ENCODE peak calls at places on chromosomes 16 and 17, in seven cellular contexts. One of them, this sample, is unnamed.

GRCh38 chr17:79849953-79850352 is 10.7 kb upstream of the CBX4 start:
- DNase-seq in spleen: no peak
- DNase-seq in breast epithelium: no peak
- DNase-seq in prostate gland: no peak
- DNase-seq in ovary: no peak
- DNase-seq in IMR-90: no peak
- DNase-seq in K562: no peak
- DNase-seq in this sample: no peak

GRCh38 chr17:323721-324139 is 28.9 kb downstream of the RPH3AL start:
- DNase-seq in ovary: no peak
- DNase-seq in IMR-90: no peak
- DNase-seq in K562: no peak
- DNase-seq in breast epithelium: no peak
- DNase-seq in prostate gland: no peak
- DNase-seq in spleen: peak; percentile 58
- DNase-seq in this sample: no peak

GRCh38 chr17:19242323-19242722 is 5.2 kb downstream of the EPN2 start:
- DNase-seq in prostate gland: no peak
- DNase-seq in ovary: no peak
- DNase-seq in IMR-90: no peak
- DNase-seq in spleen: no peak
- DNase-seq in breast epithelium: peak; percentile 24
- DNase-seq in K562: no peak
- DNase-seq in this sample: no peak

GRCh38 chr16:47073223-47074155 is 70.3 kb downstream of the NETO2 start:
- DNase-seq in breast epithelium: no peak
- DNase-seq in K562: no peak
- DNase-seq in spleen: peak; percentile 19
- DNase-seq in ovary: no peak
- DNase-seq in prostate gland: no peak
- DNase-seq in IMR-90: no peak
- DNase-seq in this sample: no peak

GRCh38 chr17:2172447-2172938 is 117.6 kb downstream of the HIC1 start:
- DNase-seq in IMR-90: peak; percentile 92
- DNase-seq in spleen: no peak
- DNase-seq in prostate gland: no peak
- DNase-seq in ovary: no peak
- DNase-seq in K562: no peak
- DNase-seq in breast epithelium: no peak
- DNase-seq in this sample: no peak

GRCh38 chr17:80676564-80676963 is 131.9 kb downstream of the RPTOR start:
- DNase-seq in IMR-90: no peak
- DNase-seq in prostate gland: no peak
- DNase-seq in spleen: no peak
- DNase-seq in ovary: no peak
- DNase-seq in K562: no peak
- DNase-seq in breast epithelium: no peak
- DNase-seq in this sample: no peak

GRCh38 chr17:74832421-74832820 is 27.3 kb downstream of the GRIN2C start:
- DNase-seq in IMR-90: no peak
- DNase-seq in ovary: no peak
- DNase-seq in breast epithelium: no peak
- DNase-seq in K562: no peak
- DNase-seq in prostate gland: no peak
- DNase-seq in spleen: peak; percentile 89
- DNase-seq in this sample: no peak

GRCh38 chr17:67435122-67435521 is 58.0 kb downstream of the PITPNC1 start:
- DNase-seq in spleen: no peak
- DNase-seq in ovary: no peak
- DNase-seq in K562: no peak
- DNase-seq in breast epithelium: no peak
- DNase-seq in IMR-90: no peak
- DNase-seq in prostate gland: no peak
- DNase-seq in this sample: no peak

GRCh38 chr16:85628651-85629050 is 15.5 kb downstream of the GSE1 start:
- DNase-seq in spleen: no peak
- DNase-seq in breast epithelium: no peak
- DNase-seq in K562: no peak
- DNase-seq in ovary: no peak
- DNase-seq in prostate gland: no peak
- DNase-seq in IMR-90: no peak
- DNase-seq in this sample: no peak

GRCh38 chr17:42315402-42316156 is 27.3 kb downstream of the STAT5A start:
- DNase-seq in breast epithelium: no peak
- DNase-seq in ovary: no peak
- DNase-seq in IMR-90: no peak
- DNase-seq in prostate gland: no peak
- DNase-seq in K562: peak; percentile 82
- DNase-seq in spleen: peak; percentile 83
- DNase-seq in this sample: no peak

GRCh38 chr17:71632328-71632727 is 488.5 kb upstream of the SOX9 start:
- DNase-seq in K562: no peak
- DNase-seq in IMR-90: peak; percentile 41
- DNase-seq in spleen: no peak
- DNase-seq in prostate gland: no peak
- DNase-seq in breast epithelium: no peak
- DNase-seq in ovary: no peak
- DNase-seq in this sample: no peak

GRCh38 chr17:82823004-82823403 is 16.8 kb downstream of the ZNF750 start:
- DNase-seq in breast epithelium: no peak
- DNase-seq in spleen: no peak
- DNase-seq in IMR-90: no peak
- DNase-seq in prostate gland: no peak
- DNase-seq in ovary: no peak
- DNase-seq in K562: peak; percentile 58
- DNase-seq in this sample: no peak

GRCh38 chr16:67115649-67116048 is 5.9 kb downstream of the PHAF1 start:
- DNase-seq in ovary: no peak
- DNase-seq in prostate gland: no peak
- DNase-seq in K562: no peak
- DNase-seq in IMR-90: peak; percentile 95
- DNase-seq in spleen: no peak
- DNase-seq in breast epithelium: no peak
- DNase-seq in this sample: no peak

GRCh38 chr17:11035681-11036080 is 197.8 kb upstream of the PIRT start:
- DNase-seq in ovary: no peak
- DNase-seq in breast epithelium: no peak
- DNase-seq in IMR-90: no peak
- DNase-seq in K562: no peak
- DNase-seq in spleen: no peak
- DNase-seq in prostate gland: no peak
- DNase-seq in this sample: no peak

GRCh38 chr17:7083592-7083991 is 3.5 kb upstream of the CLEC10A start:
- DNase-seq in IMR-90: peak; percentile 17
- DNase-seq in spleen: no peak
- DNase-seq in prostate gland: no peak
- DNase-seq in breast epithelium: no peak
- DNase-seq in ovary: no peak
- DNase-seq in K562: no peak
- DNase-seq in this sample: no peak

GRCh38 chr16:27174798-27175197 is 28.5 kb upstream of the KDM8 start:
- DNase-seq in ovary: no peak
- DNase-seq in K562: no peak
- DNase-seq in breast epithelium: no peak
- DNase-seq in prostate gland: no peak
- DNase-seq in spleen: no peak
- DNase-seq in IMR-90: peak; percentile 53
- DNase-seq in this sample: no peak

GRCh38 chr17:33233855-33234228 is 59.3 kb downstream of the ASIC2 start:
- DNase-seq in prostate gland: peak; percentile 19
- DNase-seq in ovary: peak; percentile 40
- DNase-seq in K562: no peak
- DNase-seq in IMR-90: no peak
- DNase-seq in breast epithelium: no peak
- DNase-seq in spleen: no peak
- DNase-seq in this sample: no peak

GRCh38 chr17:81869221-81870154 is 1.6 kb downstream of the ARHGDIA start:
- DNase-seq in ovary: peak; percentile 41
- DNase-seq in breast epithelium: no peak
- DNase-seq in K562: peak; percentile 76
- DNase-seq in spleen: peak; percentile 88
- DNase-seq in prostate gland: no peak
- DNase-seq in IMR-90: no peak
- DNase-seq in this sample: no peak

GRCh38 chr16:12341966-12342365 is 365.4 kb downstream of the SNX29 start:
- DNase-seq in breast epithelium: no peak
- DNase-seq in K562: no peak
- DNase-seq in spleen: no peak
- DNase-seq in IMR-90: peak; percentile 31
- DNase-seq in ovary: no peak
- DNase-seq in prostate gland: no peak
- DNase-seq in this sample: no peak

GRCh38 chr17:44493339-44493738 is 9.9 kb downstream of the GPATCH8 start:
- DNase-seq in prostate gland: no peak
- DNase-seq in breast epithelium: no peak
- DNase-seq in spleen: no peak
- DNase-seq in IMR-90: no peak
- DNase-seq in ovary: no peak
- DNase-seq in K562: no peak
- DNase-seq in this sample: no peak

GRCh38 chr17:64156670-64157069 is 26.7 kb upstream of the ERN1 start:
- DNase-seq in prostate gland: no peak
- DNase-seq in IMR-90: no peak
- DNase-seq in K562: no peak
- DNase-seq in ovary: no peak
- DNase-seq in breast epithelium: no peak
- DNase-seq in spleen: no peak
- DNase-seq in this sample: peak; percentile 71

GRCh38 chr17:64157669-64158180 is 27.8 kb upstream of the ERN1 start:
- DNase-seq in IMR-90: no peak
- DNase-seq in prostate gland: no peak
- DNase-seq in spleen: no peak
- DNase-seq in ovary: no peak
- DNase-seq in breast epithelium: no peak
- DNase-seq in K562: no peak
- DNase-seq in this sample: no peak

GRCh38 chr17:64155090-64155630 is 25.2 kb upstream of the ERN1 start:
- DNase-seq in ovary: no peak
- DNase-seq in K562: no peak
- DNase-seq in IMR-90: no peak
- DNase-seq in breast epithelium: no peak
- DNase-seq in prostate gland: no peak
- DNase-seq in spleen: no peak
- DNase-seq in this sample: no peak

GRCh38 chr17:64154321-64155089 is 24.6 kb upstream of the ERN1 start:
- DNase-seq in K562: no peak
- DNase-seq in IMR-90: no peak
- DNase-seq in prostate gland: no peak
- DNase-seq in ovary: no peak
- DNase-seq in breast epithelium: no peak
- DNase-seq in spleen: no peak
- DNase-seq in this sample: no peak

DNA sequence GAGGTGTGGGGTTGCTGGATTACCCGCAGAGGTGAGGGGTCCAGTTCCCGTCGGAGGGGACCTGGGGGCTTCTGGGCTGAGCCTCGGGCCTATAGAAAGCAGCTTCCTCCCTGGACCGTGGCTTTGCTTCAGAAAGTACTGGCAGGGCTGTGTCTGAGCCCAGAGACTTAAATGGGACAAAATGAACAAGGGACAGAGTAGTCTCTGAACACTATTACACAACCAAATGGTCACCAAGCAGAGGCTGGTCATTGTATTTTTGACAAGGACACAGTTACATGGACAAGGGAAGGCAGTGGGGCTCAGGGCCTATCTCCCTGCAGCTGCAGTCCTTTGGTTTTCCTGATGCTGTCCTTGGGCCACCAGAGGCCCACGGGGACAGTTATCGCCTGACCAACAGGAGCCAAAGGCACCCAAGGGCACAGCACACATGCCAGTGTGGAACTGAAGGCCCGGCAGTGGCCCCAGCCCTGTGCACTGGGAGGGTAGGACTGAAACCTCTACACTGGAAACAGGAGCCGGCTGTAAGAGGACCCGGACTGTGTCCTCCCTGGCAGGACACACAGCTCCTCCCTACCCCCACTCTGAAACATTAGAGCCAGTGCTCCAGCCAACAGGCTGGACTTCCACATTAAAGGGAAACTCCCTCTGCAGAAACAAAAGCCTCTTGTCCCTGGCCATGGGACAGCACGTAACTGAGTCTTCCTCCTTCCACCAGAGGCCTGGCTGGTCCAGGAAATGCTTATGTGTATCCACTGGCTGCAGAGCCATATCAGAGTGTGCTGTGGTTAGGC is 26.0 kb upstream of the ERN1 start:
- DNase-seq in breast epithelium: peak; percentile 56
- DNase-seq in prostate gland: peak; percentile 86
- DNase-seq in ovary: no peak
- DNase-seq in spleen: peak; percentile 84
- DNase-seq in K562: no peak
- DNase-seq in IMR-90: peak; percentile 61
- DNase-seq in this sample: peak; percentile 98
- TF ChIP-seq POLR2A in breast epithelium: no peak
- TF ChIP-seq POLR2A in prostate gland: no peak
- TF ChIP-seq POLR2A in ovary: no peak
- TF ChIP-seq POLR2A in spleen: no peak
- TF ChIP-seq POLR2A in K562: no peak
- TF ChIP-seq POLR2A in IMR-90: no peak
- TF ChIP-seq POLR2A in this sample: peak; percentile 52

GRCh38 chr16:23866628-23867027 is 30.8 kb downstream of the PRKCB start:
- DNase-seq in spleen: no peak
- DNase-seq in K562: no peak
- DNase-seq in prostate gland: no peak
- DNase-seq in IMR-90: no peak
- DNase-seq in ovary: no peak
- DNase-seq in breast epithelium: no peak
- DNase-seq in this sample: no peak
- H3K27me3 ChIP-seq in spleen: no peaks in the 10 kb centered on the region
- H3K27me3 ChIP-seq in K562: no peaks in the 10 kb centered on the region
- H3K27me3 ChIP-seq in prostate gland: no peaks in the 10 kb centered on the region
- H3K27me3 ChIP-seq in IMR-90: no peaks in the 10 kb centered on the region
- H3K27me3 ChIP-seq in ovary: no peaks in the 10 kb centered on the region
- H3K27me3 ChIP-seq in breast epithelium: no peaks in the 10 kb centered on the region
- H3K27me3 ChIP-seq in this sample: no peaks in the 10 kb centered on the region

DNA sequence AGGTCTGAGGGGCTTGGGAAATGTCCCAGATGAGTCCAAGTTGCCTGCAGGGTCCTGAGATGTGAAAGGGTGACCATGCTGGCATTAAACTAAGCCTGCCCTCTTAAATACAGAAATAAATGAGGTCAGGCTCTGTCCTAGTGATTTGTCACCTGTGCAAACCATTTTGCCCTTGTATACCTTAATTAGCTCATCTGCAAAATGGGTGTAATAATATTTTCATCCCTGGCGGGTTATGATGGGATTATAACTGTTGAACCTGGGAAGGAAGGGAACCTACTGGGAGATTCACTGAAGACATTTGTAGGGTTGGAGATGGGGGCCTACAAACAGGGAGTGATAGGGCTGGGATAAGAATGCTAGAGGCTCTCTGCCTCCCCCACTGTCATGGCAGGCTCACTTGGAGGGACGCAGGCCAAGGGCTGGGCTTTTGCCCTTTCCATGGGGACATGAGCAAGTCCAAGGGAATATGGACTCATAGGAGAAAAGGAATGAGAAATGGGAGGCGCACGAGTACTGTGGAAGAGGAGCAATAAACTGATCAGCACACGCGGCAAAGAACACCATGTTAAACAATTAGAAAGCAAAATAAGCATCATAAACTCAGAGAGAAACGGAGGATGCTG is 4.4 kb downstream of the NKD1 start:
- DNase-seq in IMR-90: no peak
- DNase-seq in K562: no peak
- DNase-seq in breast epithelium: no peak
- DNase-seq in prostate gland: no peak
- DNase-seq in ovary: no peak
- DNase-seq in spleen: peak; percentile 43
- DNase-seq in this sample: no peak
- H3K4me1 ChIP-seq in IMR-90: peaks cover 2% of the 10 kb centered on the region
- H3K4me1 ChIP-seq in K562: no peaks in the 10 kb centered on the region
- H3K4me1 ChIP-seq in breast epithelium: no peaks in the 10 kb centered on the region
- H3K4me1 ChIP-seq in prostate gland: no peaks in the 10 kb centered on the region
- H3K4me1 ChIP-seq in ovary: peaks cover 4% of the 10 kb centered on the region
- H3K4me1 ChIP-seq in spleen: no peaks in the 10 kb centered on the region
- H3K4me1 ChIP-seq in this sample: peaks cover 8% of the 10 kb centered on the region

GRCh38 chr16:71226229-71227141 is 4.0 kb downstream of the HYDIN start:
- DNase-seq in ovary: no peak
- DNase-seq in spleen: no peak
- DNase-seq in IMR-90: no peak
- DNase-seq in K562: no peak
- DNase-seq in breast epithelium: no peak
- DNase-seq in prostate gland: no peak
- DNase-seq in this sample: no peak
- TF ChIP-seq POLR2A in ovary: no peak
- TF ChIP-seq POLR2A in spleen: no peak
- TF ChIP-seq POLR2A in IMR-90: no peak
- TF ChIP-seq POLR2A in K562: no peak
- TF ChIP-seq POLR2A in breast epithelium: no peak
- TF ChIP-seq POLR2A in prostate gland: no peak
- TF ChIP-seq POLR2A in this sample: no peak